ENCODE peak calls at places on chromosomes 13 and 19, in five cellular contexts. One of them, this sample, is unnamed.

GRCh38 chr19:50897191-50897607 is 14.0 kb downstream of the KLK4 start:
- DNase-seq in mesendoderm: no peak
- DNase-seq in body of pancreas: no peak
- DNase-seq in Peyer's patch: no peak
- DNase-seq in colonic mucosa: no peak
- DNase-seq in this sample: no peak

GRCh38 chr19:44050740-44051653 is 839 bp upstream of the ZNF223 start:
- DNase-seq in Peyer's patch: no peak
- DNase-seq in body of pancreas: peak; percentile 36
- DNase-seq in mesendoderm: no peak
- DNase-seq in colonic mucosa: peak; percentile 58
- DNase-seq in this sample: no peak

GRCh38 chr13:56900549-56901279 is 240.0 kb upstream of the PRR20A start:
- DNase-seq in body of pancreas: no peak
- DNase-seq in mesendoderm: no peak
- DNase-seq in Peyer's patch: no peak
- DNase-seq in colonic mucosa: no peak
- DNase-seq in this sample: no peak

GRCh38 chr19:45878043-45878794 is 7.7 kb downstream of the IRF2BP1 start:
- DNase-seq in Peyer's patch: no peak
- DNase-seq in mesendoderm: no peak
- DNase-seq in colonic mucosa: peak; percentile 80
- DNase-seq in body of pancreas: peak; percentile 90
- DNase-seq in this sample: no peak

GRCh38 chr13:20121154-20121515 is 39.7 kb downstream of the GJA3 start:
- DNase-seq in body of pancreas: no peak
- DNase-seq in mesendoderm: no peak
- DNase-seq in colonic mucosa: no peak
- DNase-seq in Peyer's patch: no peak
- DNase-seq in this sample: no peak

GRCh38 chr19:38670921-38671398 is 23.5 kb downstream of the ACTN4 start:
- DNase-seq in Peyer's patch: no peak
- DNase-seq in body of pancreas: no peak
- DNase-seq in mesendoderm: no peak
- DNase-seq in colonic mucosa: no peak
- DNase-seq in this sample: no peak

GRCh38 chr19:27867981-27868380 is 1345.0 kb downstream of the UQCRFS1 start:
- DNase-seq in colonic mucosa: no peak
- DNase-seq in Peyer's patch: no peak
- DNase-seq in mesendoderm: no peak
- DNase-seq in body of pancreas: no peak
- DNase-seq in this sample: no peak

GRCh38 chr13:33925563-33925962 is 107.6 kb downstream of the RFC3 start:
- DNase-seq in body of pancreas: no peak
- DNase-seq in Peyer's patch: no peak
- DNase-seq in mesendoderm: no peak
- DNase-seq in colonic mucosa: no peak
- DNase-seq in this sample: no peak

GRCh38 chr19:55251296-55252081 is 7.3 kb downstream of the PPP6R1 start:
- DNase-seq in mesendoderm: no peak
- DNase-seq in body of pancreas: no peak
- DNase-seq in colonic mucosa: peak; percentile 76
- DNase-seq in Peyer's patch: peak; percentile 49
- DNase-seq in this sample: peak; percentile 30
- H3K4me1 ChIP-seq in mesendoderm: no peaks in the 10 kb centered on the region
- H3K4me1 ChIP-seq in body of pancreas: peaks cover 24% of the 10 kb centered on the region
- H3K4me1 ChIP-seq in colonic mucosa: peaks cover 21% of the 10 kb centered on the region
- H3K4me1 ChIP-seq in Peyer's patch: peaks cover 49% of the 10 kb centered on the region
- H3K4me1 ChIP-seq in this sample: peaks cover 89% of the 10 kb centered on the region

DNA sequence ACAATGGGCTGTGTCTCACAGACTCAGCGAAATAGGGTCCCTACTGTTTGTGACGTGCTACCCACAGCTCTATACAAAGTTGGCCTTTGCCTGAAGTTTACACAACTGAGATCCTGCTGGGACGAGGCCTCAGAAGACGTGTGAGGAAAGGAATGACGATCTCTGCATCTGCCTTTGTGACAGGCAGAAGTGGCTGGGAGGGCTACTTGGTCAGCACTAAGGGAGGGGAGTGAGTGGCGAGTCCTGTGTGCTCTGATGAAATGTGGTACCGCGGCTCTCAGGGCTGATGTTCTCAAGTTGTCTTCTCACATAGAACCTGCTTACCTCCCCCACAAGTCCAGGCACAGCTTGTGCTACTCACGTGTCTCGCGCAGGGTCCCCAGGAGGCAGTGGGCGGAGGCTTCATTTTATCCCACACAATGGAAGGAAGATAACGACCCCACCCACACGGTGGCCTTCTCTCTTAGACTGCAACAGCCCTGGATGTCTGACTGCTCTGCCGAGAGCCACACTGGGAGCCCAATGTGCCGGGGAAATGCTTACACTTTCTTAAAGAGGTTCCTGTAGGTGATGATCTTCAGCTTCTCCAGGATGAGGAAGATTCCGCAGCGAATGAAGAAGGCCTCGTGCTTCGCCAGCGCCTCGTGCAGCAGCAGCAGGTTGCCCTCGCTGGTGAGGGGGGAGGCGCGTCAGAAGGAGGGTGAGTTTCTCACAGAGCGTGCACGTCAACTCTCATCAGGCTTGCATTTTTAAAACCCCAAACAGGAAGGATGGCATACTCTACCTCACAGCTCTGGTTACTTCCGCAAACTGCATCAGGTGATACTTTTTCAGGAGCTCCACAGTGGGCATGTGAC is 21.2 kb downstream of the PROZ start:
- DNase-seq in colonic mucosa: no peak
- DNase-seq in mesendoderm: peak; percentile 86
- DNase-seq in body of pancreas: no peak
- DNase-seq in Peyer's patch: no peak
- DNase-seq in this sample: peak; percentile 69
- H3K27ac ChIP-seq in colonic mucosa: no peak overlapping the region
- H3K27ac ChIP-seq in mesendoderm: peak overlapping the region; percentile 69
- H3K27ac ChIP-seq in body of pancreas: no peak overlapping the region
- H3K27ac ChIP-seq in Peyer's patch: no peak overlapping the region
- H3K27ac ChIP-seq in this sample: peak overlapping the region; percentile 12

DNA sequence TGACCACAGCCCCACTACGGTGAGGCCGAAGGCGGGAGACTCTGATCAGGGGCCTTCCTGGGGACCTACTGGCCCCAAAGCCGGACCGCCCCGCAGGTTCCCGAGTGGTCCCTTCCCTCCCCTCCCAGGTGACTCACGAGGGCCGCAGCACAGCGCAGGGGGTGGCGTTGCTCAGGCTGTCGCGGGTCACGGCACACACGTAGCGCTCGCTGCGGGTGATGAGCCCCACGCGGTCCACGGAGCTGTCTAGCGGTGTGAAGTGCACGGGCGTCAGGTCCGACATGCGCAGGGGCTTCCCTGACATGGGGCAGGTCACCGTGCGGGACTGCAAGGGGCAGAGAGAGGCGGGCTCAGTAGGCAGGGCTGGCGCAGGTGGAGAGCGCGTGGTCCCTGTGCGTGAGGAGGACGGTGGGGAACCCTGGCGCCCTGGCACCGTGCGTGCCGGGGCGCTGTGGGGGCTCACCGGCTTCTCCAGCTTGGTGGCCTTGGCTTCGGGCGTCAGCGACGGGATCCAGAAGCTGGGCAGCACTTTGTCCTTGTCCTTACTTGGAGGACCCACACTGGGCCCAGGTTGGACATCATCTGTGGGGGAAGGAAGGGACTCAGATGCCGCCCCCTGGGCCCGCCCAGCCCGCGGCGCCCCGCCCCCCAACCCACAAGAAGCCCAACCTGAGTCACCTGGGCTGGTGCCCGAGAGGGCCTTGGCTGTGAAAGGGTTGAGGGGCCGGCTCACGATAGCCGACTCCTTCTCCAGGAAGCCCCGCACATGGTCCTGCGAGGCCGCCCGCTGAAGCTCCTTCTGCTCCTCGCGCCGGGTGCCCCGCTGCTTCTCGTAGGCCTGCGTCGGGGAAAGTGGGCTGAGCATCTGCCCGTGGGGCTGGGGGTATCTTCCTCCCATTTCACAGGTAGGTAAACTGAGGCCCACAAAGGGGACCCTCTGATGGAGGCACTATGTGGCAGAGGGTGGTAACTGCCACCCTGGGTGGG is 23.7 kb downstream of the NOSIP start:
- DNase-seq in mesendoderm: peak; percentile 92
- DNase-seq in body of pancreas: peak; percentile 94
- DNase-seq in Peyer's patch: no peak
- DNase-seq in colonic mucosa: no peak
- DNase-seq in this sample: peak; percentile 60
- H3K4me1 ChIP-seq in mesendoderm: no peaks in the 10 kb centered on the region
- H3K4me1 ChIP-seq in body of pancreas: peaks cover 84% of the 10 kb centered on the region
- H3K4me1 ChIP-seq in Peyer's patch: no peaks in the 10 kb centered on the region
- H3K4me1 ChIP-seq in colonic mucosa: peaks cover 22% of the 10 kb centered on the region
- H3K4me1 ChIP-seq in this sample: peaks cover 98% of the 10 kb centered on the region

GRCh38 chr19:47375694-47376588 is 26.8 kb downstream of the DHX34 start:
- DNase-seq in colonic mucosa: no peak
- DNase-seq in Peyer's patch: no peak
- DNase-seq in mesendoderm: no peak
- DNase-seq in body of pancreas: no peak
- DNase-seq in this sample: no peak
- H3K27ac ChIP-seq in colonic mucosa: no peak overlapping the region
- H3K27ac ChIP-seq in Peyer's patch: no peak overlapping the region
- H3K27ac ChIP-seq in mesendoderm: no peak overlapping the region
- H3K27ac ChIP-seq in body of pancreas: no peak overlapping the region
- H3K27ac ChIP-seq in this sample: no peak overlapping the region

GRCh38 chr13:99042851-99043250 is 65.0 kb upstream of the DOCK9 start:
- DNase-seq in Peyer's patch: no peak
- DNase-seq in body of pancreas: no peak
- DNase-seq in colonic mucosa: no peak
- DNase-seq in mesendoderm: no peak
- DNase-seq in this sample: no peak
- H3K4me1 ChIP-seq in Peyer's patch: no peaks in the 10 kb centered on the region
- H3K4me1 ChIP-seq in body of pancreas: peaks cover 17% of the 10 kb centered on the region
- H3K4me1 ChIP-seq in colonic mucosa: peaks cover 8% of the 10 kb centered on the region
- H3K4me1 ChIP-seq in mesendoderm: no peaks in the 10 kb centered on the region
- H3K4me1 ChIP-seq in this sample: peaks cover 83% of the 10 kb centered on the region

GRCh38 chr19:40688987-40689338 is 1.5 kb downstream of the NUMBL start:
- DNase-seq in body of pancreas: no peak
- DNase-seq in mesendoderm: no peak
- DNase-seq in colonic mucosa: no peak
- DNase-seq in Peyer's patch: no peak
- DNase-seq in this sample: no peak

GRCh38 chr19:40690050-40690698 is at the start of gene NUMBL:
- DNase-seq in mesendoderm: no peak
- DNase-seq in colonic mucosa: no peak
- DNase-seq in body of pancreas: no peak
- DNase-seq in Peyer's patch: no peak
- DNase-seq in this sample: no peak

GRCh38 chr19:40688294-40688693 is 2.2 kb downstream of the NUMBL start:
- DNase-seq in Peyer's patch: no peak
- DNase-seq in body of pancreas: no peak
- DNase-seq in mesendoderm: no peak
- DNase-seq in colonic mucosa: no peak
- DNase-seq in this sample: no peak

GRCh38 chr19:40690699-40691420 is 409 bp upstream of the NUMBL start:
- DNase-seq in Peyer's patch: peak; percentile 97
- DNase-seq in body of pancreas: peak; percentile 94
- DNase-seq in colonic mucosa: peak; percentile 97
- DNase-seq in mesendoderm: peak; percentile 96
- DNase-seq in this sample: peak; percentile 78

GRCh38 chr19:40689339-40690049 is 957 bp downstream of the NUMBL start:
- DNase-seq in Peyer's patch: peak; percentile 58
- DNase-seq in body of pancreas: peak; percentile 15
- DNase-seq in colonic mucosa: peak; percentile 29
- DNase-seq in mesendoderm: peak; percentile 46
- DNase-seq in this sample: no peak
- H3K27ac ChIP-seq in Peyer's patch: peak overlapping the region; percentile 79
- H3K27ac ChIP-seq in body of pancreas: no peak overlapping the region
- H3K27ac ChIP-seq in colonic mucosa: peak overlapping the region; percentile 69
- H3K27ac ChIP-seq in mesendoderm: no peak overlapping the region
- H3K27ac ChIP-seq in this sample: no peak overlapping the region